ENCODE peak calls at places on chromosomes 6 and 20, in four cellular contexts. Z is IMR-90, B is NT2/D1, C is foreskin fibroblast. L is an unnamed sample.

GRCh38 chr6:33456156-33456555 is 1.8 kb downstream of the ZBTB9 start:
- DNase-seq in C (no peak), Z (no peak), B (no peak), L (no peak)

GRCh38 chr20:20083796-20084195 is 31.5 kb downstream of the CFAP61 start:
- DNase-seq in Z (peak; percentile 20), C (peak; percentile 30), B (no peak), L (peak; percentile 22)

GRCh38 chr6:71334768-71335167 is 46.2 kb downstream of the OGFRL1 start:
- DNase-seq in C (no peak), B (no peak), Z (no peak), L (no peak)

GRCh38 chr20:61677928-61678327 is 387.8 kb downstream of the TAF4 start:
- DNase-seq in B (no peak), C (no peak), Z (no peak), L (no peak)

GRCh38 chr20:17624070-17624469 is 54.2 kb downstream of the DSTN start:
- DNase-seq in Z (no peak), C (no peak), B (no peak), L (no peak)

GRCh38 chr6:29955783-29956182 is 13.5 kb downstream of the HLA-A start:
- DNase-seq in Z (no peak), B (no peak), C (no peak), L (no peak)

GRCh38 chr6:37566209-37566859 is 66.6 kb upstream of the CCDC167 start:
- DNase-seq in B (peak; percentile 48), Z (no peak), C (peak; percentile 63), L (no peak)

GRCh38 chr20:4090756-4091331 is 75.5 kb upstream of the RNF24 start:
- DNase-seq in C (peak; percentile 79), B (no peak), Z (peak; percentile 95), L (no peak)

GRCh38 chr20:39851459-39851858 is 837.6 kb downstream of the MAFB start:
- DNase-seq in C (peak; percentile 42), B (no peak), Z (peak; percentile 85), L (no peak)

GRCh38 chr20:13205402-13205801 is 15.7 kb upstream of the ISM1 start:
- DNase-seq in Z (no peak), B (no peak), C (no peak), L (no peak)

GRCh38 chr6:168746643-168747042 is 305.7 kb downstream of the SMOC2 start:
- DNase-seq in Z (no peak), C (no peak), B (no peak), L (no peak)

GRCh38 chr20:31713312-31714049 is 9.2 kb downstream of the BCL2L1 start:
- DNase-seq in Z (peak; percentile 91), B (no peak), C (peak; percentile 98), L (no peak)

GRCh38 chr20:63254237-63254535 is at the start of gene NKAIN4:
- DNase-seq in C (no peak), B (no peak), Z (no peak), L (no peak)

GRCh38 chr20:39651645-39652340 is 689.6 kb downstream of the DHX35 start:
- DNase-seq in Z (no peak), B (no peak), C (no peak), L (no peak)

GRCh38 chr20:54017846-54018245 is 52.5 kb downstream of the BCAS1 start:
- DNase-seq in C (no peak), B (no peak), Z (no peak), L (peak; percentile 83)

GRCh38 chr6:7671581-7671980 is 54.3 kb upstream of the BMP6 start:
- DNase-seq in C (peak; percentile 72), Z (peak; percentile 28), B (no peak), L (no peak)

GRCh38 chr20:57629976-57630525 is 9.8 kb upstream of the ZBP1 start:
- DNase-seq in B (no peak), C (no peak), Z (no peak), L (no peak)

GRCh38 chr20:57627339-57627738 is 7.1 kb upstream of the ZBP1 start:
- DNase-seq in Z (no peak), B (no peak), C (no peak), L (no peak)

GRCh38 chr20:57625978-57626377 is 5.8 kb upstream of the ZBP1 start:
- DNase-seq in C (no peak), Z (no peak), B (no peak), L (no peak)

GRCh38 chr20:57625181-57625958 is 5.1 kb upstream of the ZBP1 start:
- DNase-seq in C (no peak), B (no peak), Z (no peak), L (no peak)

DNA sequence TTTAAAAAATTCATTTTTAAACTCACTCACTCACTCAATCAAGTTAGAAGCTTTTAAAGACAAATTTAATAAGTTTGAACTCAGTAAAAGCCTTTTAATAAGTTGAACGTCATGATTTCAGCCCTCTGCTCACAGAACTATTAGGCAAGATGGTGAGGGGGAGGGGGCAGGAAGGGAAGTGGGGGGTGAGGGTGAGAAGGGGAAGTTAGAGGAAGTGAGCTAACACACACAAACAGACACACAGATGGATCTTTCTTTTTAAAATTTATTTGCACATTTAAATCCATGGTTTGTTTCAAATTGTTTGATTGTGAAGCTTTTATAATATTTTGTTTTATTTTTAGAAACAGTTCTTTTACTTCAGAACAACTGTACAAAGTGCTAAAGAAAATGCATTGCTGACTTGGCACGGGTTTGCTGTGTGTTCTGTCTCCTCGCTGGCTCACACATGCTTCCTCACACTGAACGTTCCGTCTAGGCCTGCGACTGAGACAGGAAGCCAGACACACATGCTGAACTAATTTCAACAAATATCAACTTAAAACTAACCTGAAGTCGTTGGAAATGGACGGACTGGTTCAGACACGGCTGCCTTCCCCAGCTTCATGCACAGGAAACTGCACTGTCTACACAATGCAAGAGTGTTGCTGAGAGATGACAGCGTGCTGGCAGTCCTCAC is 7.9 kb upstream of the ZBP1 start:
- DNase-seq in C (peak; percentile 74), Z (peak; percentile 41), B (no peak), L (no peak)
- H3K4me3 ChIP-seq in C (no peak overlapping the region), Z (no peak overlapping the region), B (no peak overlapping the region), L (no peak overlapping the region)

DNA sequence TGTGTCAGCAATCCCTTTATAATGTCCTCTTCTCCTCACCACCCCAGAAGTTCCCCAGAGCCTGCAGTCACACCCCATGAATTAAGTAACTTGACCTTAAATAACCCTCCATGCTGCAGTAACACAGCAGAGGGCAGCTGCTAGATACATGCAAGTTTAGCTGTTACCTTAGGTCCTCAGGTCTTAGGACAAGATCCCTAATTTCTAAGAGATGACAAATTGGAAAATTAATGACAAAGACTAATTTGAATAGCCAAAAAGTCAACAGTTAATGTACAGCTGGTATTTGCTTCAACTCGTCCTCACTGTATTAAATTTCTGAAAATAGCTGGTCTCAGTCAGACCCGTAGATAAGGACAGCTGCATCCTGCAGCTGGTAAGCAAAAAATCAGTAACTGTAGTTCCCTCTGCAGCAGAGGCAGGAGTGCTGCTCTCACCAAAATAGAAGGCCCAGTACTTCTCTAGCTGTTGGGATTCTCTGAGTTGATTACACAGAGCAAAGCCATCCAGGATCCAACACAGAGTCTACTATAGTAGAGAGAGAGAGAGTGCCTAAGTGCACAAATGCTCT is 62.4 kb downstream of the TNFRSF21 start:
- DNase-seq in C (peak; percentile 43), Z (no peak), B (no peak), L (peak; percentile 19)
- H3K4me3 ChIP-seq in C (no peak overlapping the region), Z (no peak overlapping the region), B (no peak overlapping the region), L (no peak overlapping the region)

DNA sequence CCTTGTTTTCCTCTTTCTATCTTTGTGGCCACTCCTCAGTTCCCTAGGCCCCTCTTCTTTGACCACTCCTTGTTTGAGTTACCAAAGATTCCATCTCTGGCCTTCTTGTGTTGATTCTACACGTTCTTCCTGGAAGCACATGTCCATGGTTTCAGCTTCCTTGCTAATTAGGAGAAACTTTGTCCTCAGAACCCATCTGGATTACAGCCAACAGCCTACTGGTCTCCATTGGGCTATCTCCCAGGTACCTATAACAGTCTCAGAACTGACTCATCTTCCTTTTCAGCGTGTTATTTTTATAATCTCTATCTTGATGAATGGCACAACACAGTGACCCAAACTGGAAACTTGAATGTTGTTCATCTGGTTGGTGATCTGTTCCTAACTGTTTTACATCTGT is 17.5 kb downstream of the PTPRA start:
- DNase-seq in Z (peak; percentile 19), B (no peak), C (peak; percentile 27), L (no peak)
- H3K4me3 ChIP-seq in Z (no peak overlapping the region), B (no peak overlapping the region), C (no peak overlapping the region), L (no peak overlapping the region)

GRCh38 chr6:127459231-127459641 is at the start of gene KIAA0408:
- DNase-seq in C (peak; percentile 83), B (peak; percentile 23), Z (peak; percentile 87), L (no peak)
- H3K4me3 ChIP-seq in C (peak within 1 kb of the TSS; percentile 18), B (no peak within 1 kb of the TSS), Z (peak within 1 kb of the TSS; percentile 5), L (no peak within 1 kb of the TSS)

DNA sequence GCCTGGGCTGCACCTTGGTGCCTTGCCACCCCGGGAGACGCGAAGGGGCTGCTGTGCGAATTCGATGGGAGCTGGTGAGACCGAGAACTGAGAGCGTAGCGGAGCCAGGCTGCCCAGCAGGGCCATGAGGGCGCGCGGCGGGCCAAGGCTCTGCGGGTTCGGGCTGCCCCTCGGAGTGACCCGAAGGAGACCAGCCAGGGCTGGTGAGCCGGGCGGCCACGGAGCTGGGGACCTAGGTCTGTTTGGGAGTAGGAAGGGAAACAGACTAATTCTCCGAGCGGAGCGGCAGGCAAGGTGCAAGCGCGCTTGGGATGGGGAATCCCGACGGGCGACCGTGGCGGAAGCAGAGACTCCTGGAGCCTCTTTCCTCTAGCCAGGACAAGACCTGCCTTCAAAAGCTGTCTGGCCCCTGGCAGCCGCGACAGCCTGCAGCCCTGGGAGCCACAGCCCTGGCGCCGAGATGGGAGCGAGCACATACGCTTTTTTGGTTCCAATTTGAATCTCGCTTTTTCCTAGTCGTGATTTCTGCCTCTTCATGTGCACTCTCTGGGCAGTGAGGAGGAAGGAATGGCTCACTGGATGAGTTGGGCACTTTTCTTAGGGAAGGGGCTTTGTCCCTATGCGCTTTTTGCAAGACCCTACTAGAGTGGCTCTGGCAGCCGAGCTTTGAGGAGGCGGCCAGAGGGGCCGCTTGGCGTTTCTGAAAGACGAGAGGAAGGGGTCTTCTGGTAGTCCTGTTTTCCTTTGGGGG is 777 bp downstream of the SYNDIG1 start:
- DNase-seq in C (peak; percentile 28), Z (no peak), B (no peak), L (no peak)
- H3K4me3 ChIP-seq in C (peak overlapping the region; percentile 32), Z (no peak overlapping the region), B (peak overlapping the region; percentile 80), L (no peak overlapping the region)

GRCh38 chr6:98636941-98637340 is 197.4 kb upstream of the POU3F2 start:
- DNase-seq in Z (no peak), B (peak; percentile 36), C (no peak), L (no peak)

GRCh38 chr6:98644063-98644462 is 190.3 kb upstream of the POU3F2 start:
- DNase-seq in Z (no peak), C (no peak), B (no peak), L (no peak)

GRCh38 chr6:98634569-98634968 is 199.8 kb upstream of the POU3F2 start:
- DNase-seq in C (no peak), B (no peak), Z (no peak), L (no peak)

GRCh38 chr6:98641929-98642328 is 192.4 kb upstream of the POU3F2 start:
- DNase-seq in B (no peak), Z (no peak), C (no peak), L (no peak)

GRCh38 chr6:98639236-98639635 is 195.1 kb upstream of the POU3F2 start:
- DNase-seq in C (no peak), B (no peak), Z (no peak), L (no peak)
- H3K4me3 ChIP-seq in C (no peak overlapping the region), B (no peak overlapping the region), Z (no peak overlapping the region), L (no peak overlapping the region)